ENCODE peak calls at places on chromosomes 16 and 17, in ten cellular contexts. One of them, this sample, is unnamed.
A peak's percentile ranks its signal among the peaks of the same experiment; 100 is the strongest.

GRCh38 chr16:57262841-57263584 is 18.0 kb downstream of the ARL2BP start:
- DNase-seq in AML-193: no peak
- DNase-seq in glutamatergic neuron: peak; percentile 10
- DNase-seq in H9: no peak
- DNase-seq in stimulated activated CD4-positive, alpha-beta T cell treated with anti-CD3 and anti-CD28 coated beads, Interleukin-4, amount 100 ng/mL, for 48 hours: no peak
- DNase-seq in sigmoid colon: peak; percentile 30
- DNase-seq in fibroblast of mammary gland: no peak
- DNase-seq in type B pancreatic cell: no peak
- DNase-seq in body of pancreas: peak; percentile 63
- DNase-seq in psoas muscle: no peak
- DNase-seq in this sample: no peak

GRCh38 chr17:13321932-13322701 is 279.6 kb downstream of the HS3ST3A1 start:
- DNase-seq in AML-193: no peak
- DNase-seq in glutamatergic neuron: no peak
- DNase-seq in H9: no peak
- DNase-seq in stimulated activated CD4-positive, alpha-beta T cell treated with anti-CD3 and anti-CD28 coated beads, Interleukin-4, amount 100 ng/mL, for 48 hours: no peak
- DNase-seq in sigmoid colon: no peak
- DNase-seq in fibroblast of mammary gland: no peak
- DNase-seq in type B pancreatic cell: no peak
- DNase-seq in body of pancreas: no peak
- DNase-seq in psoas muscle: no peak
- DNase-seq in this sample: no peak

GRCh38 chr17:55237826-55238196 is 26.9 kb upstream of the HLF start:
- DNase-seq in AML-193: no peak
- DNase-seq in glutamatergic neuron: no peak
- DNase-seq in H9: no peak
- DNase-seq in stimulated activated CD4-positive, alpha-beta T cell treated with anti-CD3 and anti-CD28 coated beads, Interleukin-4, amount 100 ng/mL, for 48 hours: no peak
- DNase-seq in sigmoid colon: no peak
- DNase-seq in fibroblast of mammary gland: no peak
- DNase-seq in type B pancreatic cell: no peak
- DNase-seq in body of pancreas: no peak
- DNase-seq in psoas muscle: no peak
- DNase-seq in this sample: peak; percentile 15

GRCh38 chr17:3951003-3951402 is 13.2 kb downstream of the ATP2A3 start:
- DNase-seq in AML-193: no peak
- DNase-seq in glutamatergic neuron: no peak
- DNase-seq in H9: no peak
- DNase-seq in stimulated activated CD4-positive, alpha-beta T cell treated with anti-CD3 and anti-CD28 coated beads, Interleukin-4, amount 100 ng/mL, for 48 hours: no peak
- DNase-seq in sigmoid colon: no peak
- DNase-seq in fibroblast of mammary gland: no peak
- DNase-seq in type B pancreatic cell: no peak
- DNase-seq in body of pancreas: no peak
- DNase-seq in psoas muscle: no peak
- DNase-seq in this sample: no peak

GRCh38 chr17:60832206-60832605 is 154.6 kb downstream of the BCAS3 start:
- DNase-seq in AML-193: no peak
- DNase-seq in glutamatergic neuron: no peak
- DNase-seq in H9: no peak
- DNase-seq in stimulated activated CD4-positive, alpha-beta T cell treated with anti-CD3 and anti-CD28 coated beads, Interleukin-4, amount 100 ng/mL, for 48 hours: no peak
- DNase-seq in sigmoid colon: no peak
- DNase-seq in fibroblast of mammary gland: peak; percentile 9
- DNase-seq in type B pancreatic cell: no peak
- DNase-seq in body of pancreas: no peak
- DNase-seq in psoas muscle: no peak
- DNase-seq in this sample: no peak

GRCh38 chr17:71402661-71403141 is 718.1 kb upstream of the SOX9 start:
- DNase-seq in AML-193: no peak
- DNase-seq in glutamatergic neuron: no peak
- DNase-seq in H9: no peak
- DNase-seq in stimulated activated CD4-positive, alpha-beta T cell treated with anti-CD3 and anti-CD28 coated beads, Interleukin-4, amount 100 ng/mL, for 48 hours: no peak
- DNase-seq in sigmoid colon: no peak
- DNase-seq in fibroblast of mammary gland: peak; percentile 10
- DNase-seq in type B pancreatic cell: no peak
- DNase-seq in body of pancreas: peak; percentile 5
- DNase-seq in psoas muscle: no peak
- DNase-seq in this sample: peak; percentile 57

GRCh38 chr17:72970794-72971512 is 121.5 kb downstream of the SLC39A11 start:
- DNase-seq in AML-193: no peak
- DNase-seq in glutamatergic neuron: no peak
- DNase-seq in H9: no peak
- DNase-seq in stimulated activated CD4-positive, alpha-beta T cell treated with anti-CD3 and anti-CD28 coated beads, Interleukin-4, amount 100 ng/mL, for 48 hours: no peak
- DNase-seq in sigmoid colon: no peak
- DNase-seq in fibroblast of mammary gland: no peak
- DNase-seq in type B pancreatic cell: no peak
- DNase-seq in body of pancreas: no peak
- DNase-seq in psoas muscle: no peak
- DNase-seq in this sample: no peak

GRCh38 chr16:86118467-86119307 is 219.7 kb downstream of the IRF8 start:
- DNase-seq in AML-193: no peak
- DNase-seq in glutamatergic neuron: no peak
- DNase-seq in H9: no peak
- DNase-seq in stimulated activated CD4-positive, alpha-beta T cell treated with anti-CD3 and anti-CD28 coated beads, Interleukin-4, amount 100 ng/mL, for 48 hours: no peak
- DNase-seq in sigmoid colon: peak; percentile 24
- DNase-seq in fibroblast of mammary gland: no peak
- DNase-seq in type B pancreatic cell: no peak
- DNase-seq in body of pancreas: peak; percentile 38
- DNase-seq in psoas muscle: no peak
- DNase-seq in this sample: no peak

GRCh38 chr17:41013606-41014005 is 4.7 kb upstream of the KRTAP3-1 start:
- DNase-seq in AML-193: no peak
- DNase-seq in glutamatergic neuron: no peak
- DNase-seq in H9: no peak
- DNase-seq in stimulated activated CD4-positive, alpha-beta T cell treated with anti-CD3 and anti-CD28 coated beads, Interleukin-4, amount 100 ng/mL, for 48 hours: no peak
- DNase-seq in sigmoid colon: no peak
- DNase-seq in fibroblast of mammary gland: peak; percentile 35
- DNase-seq in type B pancreatic cell: no peak
- DNase-seq in body of pancreas: no peak
- DNase-seq in psoas muscle: no peak
- DNase-seq in this sample: no peak

GRCh38 chr16:87736003-87736382 is 29.8 kb downstream of the KLHDC4 start:
- DNase-seq in AML-193: no peak
- DNase-seq in glutamatergic neuron: no peak
- DNase-seq in H9: no peak
- DNase-seq in stimulated activated CD4-positive, alpha-beta T cell treated with anti-CD3 and anti-CD28 coated beads, Interleukin-4, amount 100 ng/mL, for 48 hours: no peak
- DNase-seq in sigmoid colon: no peak
- DNase-seq in fibroblast of mammary gland: no peak
- DNase-seq in type B pancreatic cell: no peak
- DNase-seq in body of pancreas: no peak
- DNase-seq in psoas muscle: no peak
- DNase-seq in this sample: no peak

GRCh38 chr17:8382052-8382879 is 727 bp downstream of the RPL26 start:
- DNase-seq in AML-193: peak; percentile 0
- DNase-seq in glutamatergic neuron: no peak
- DNase-seq in H9: no peak
- DNase-seq in stimulated activated CD4-positive, alpha-beta T cell treated with anti-CD3 and anti-CD28 coated beads, Interleukin-4, amount 100 ng/mL, for 48 hours: no peak
- DNase-seq in sigmoid colon: no peak
- DNase-seq in fibroblast of mammary gland: peak; percentile 23
- DNase-seq in type B pancreatic cell: no peak
- DNase-seq in body of pancreas: no peak
- DNase-seq in psoas muscle: no peak
- DNase-seq in this sample: no peak

GRCh38 chr17:38453951-38454421 is 25.7 kb downstream of the ARHGAP23 start:
- DNase-seq in AML-193: no peak
- DNase-seq in glutamatergic neuron: no peak
- DNase-seq in H9: no peak
- DNase-seq in stimulated activated CD4-positive, alpha-beta T cell treated with anti-CD3 and anti-CD28 coated beads, Interleukin-4, amount 100 ng/mL, for 48 hours: no peak
- DNase-seq in sigmoid colon: no peak
- DNase-seq in fibroblast of mammary gland: peak; percentile 41
- DNase-seq in type B pancreatic cell: no peak
- DNase-seq in body of pancreas: no peak
- DNase-seq in psoas muscle: peak; percentile 62
- DNase-seq in this sample: no peak

GRCh38 chr17:13601776-13602551 is at the start of gene HS3ST3A1:
- DNase-seq in AML-193: no peak
- DNase-seq in glutamatergic neuron: peak; percentile 68
- DNase-seq in H9: peak; percentile 96
- DNase-seq in stimulated activated CD4-positive, alpha-beta T cell treated with anti-CD3 and anti-CD28 coated beads, Interleukin-4, amount 100 ng/mL, for 48 hours: no peak
- DNase-seq in sigmoid colon: peak; percentile 78
- DNase-seq in fibroblast of mammary gland: peak; percentile 84
- DNase-seq in type B pancreatic cell: peak; percentile 80
- DNase-seq in body of pancreas: peak; percentile 34
- DNase-seq in psoas muscle: peak; percentile 24
- DNase-seq in this sample: peak; percentile 9

GRCh38 chr16:88297178-88297720 is 85.5 kb upstream of the ZNF469 start:
- DNase-seq in AML-193: no peak
- DNase-seq in glutamatergic neuron: no peak
- DNase-seq in H9: no peak
- DNase-seq in stimulated activated CD4-positive, alpha-beta T cell treated with anti-CD3 and anti-CD28 coated beads, Interleukin-4, amount 100 ng/mL, for 48 hours: no peak
- DNase-seq in sigmoid colon: no peak
- DNase-seq in fibroblast of mammary gland: no peak
- DNase-seq in type B pancreatic cell: no peak
- DNase-seq in body of pancreas: no peak
- DNase-seq in psoas muscle: no peak
- DNase-seq in this sample: no peak

GRCh38 chr17:1709971-1710806 is at the start of gene TLCD2:
- DNase-seq in AML-193: no peak
- DNase-seq in glutamatergic neuron: peak; percentile 46
- DNase-seq in H9: peak; percentile 78
- DNase-seq in stimulated activated CD4-positive, alpha-beta T cell treated with anti-CD3 and anti-CD28 coated beads, Interleukin-4, amount 100 ng/mL, for 48 hours: no peak
- DNase-seq in sigmoid colon: peak; percentile 91
- DNase-seq in fibroblast of mammary gland: peak; percentile 51
- DNase-seq in type B pancreatic cell: no peak
- DNase-seq in body of pancreas: peak; percentile 76
- DNase-seq in psoas muscle: peak; percentile 85
- DNase-seq in this sample: peak; percentile 28

GRCh38 chr16:78504391-78504945 is 405.0 kb downstream of the WWOX start:
- DNase-seq in AML-193: no peak
- DNase-seq in glutamatergic neuron: no peak
- DNase-seq in H9: no peak
- DNase-seq in stimulated activated CD4-positive, alpha-beta T cell treated with anti-CD3 and anti-CD28 coated beads, Interleukin-4, amount 100 ng/mL, for 48 hours: no peak
- DNase-seq in sigmoid colon: peak; percentile 84
- DNase-seq in fibroblast of mammary gland: peak; percentile 29
- DNase-seq in type B pancreatic cell: no peak
- DNase-seq in body of pancreas: peak; percentile 20
- DNase-seq in psoas muscle: peak; percentile 35
- DNase-seq in this sample: no peak

GRCh38 chr17:45740553-45741330 is 43.4 kb upstream of the CRHR1 start:
- DNase-seq in AML-193: no peak
- DNase-seq in glutamatergic neuron: peak; percentile 65
- DNase-seq in H9: peak; percentile 99
- DNase-seq in stimulated activated CD4-positive, alpha-beta T cell treated with anti-CD3 and anti-CD28 coated beads, Interleukin-4, amount 100 ng/mL, for 48 hours: peak; percentile 15
- DNase-seq in sigmoid colon: peak; percentile 25
- DNase-seq in fibroblast of mammary gland: peak; percentile 45
- DNase-seq in type B pancreatic cell: no peak
- DNase-seq in body of pancreas: no peak
- DNase-seq in psoas muscle: peak; percentile 20
- DNase-seq in this sample: peak; percentile 38

This sample was measured in NCI-H748 treated with DMSO at 0.1 percent for 48 hours.